ENCODE peak calls at places on chromosome 21, in nine cellular contexts. E is transverse colon, H is RWPE2, L is body of pancreas, K is MM.1S, V is GM12864, J is A549, X is fibroblast of the aortic adventitia, F is left lung. U is an unnamed sample.

GRCh38 chr21:43196789-43197188 is 28.0 kb downstream of the CRYAA start:
- DNase-seq in H (peak), E (peak), F (no peak), L (peak), K (no peak), J (no peak), X (no peak), V (no peak), U (peak)

GRCh38 chr21:36022704-36023103 is 37.6 kb downstream of the SETD4 start:
- DNase-seq in H (no peak), V (no peak), L (no peak), X (no peak), J (no peak), F (no peak), K (no peak), E (no peak), U (no peak)

GRCh38 chr21:15063081-15063820 is 1.5 kb downstream of the NRIP1 start:
- DNase-seq in H (no peak), K (peak), F (no peak), L (peak), V (no peak), E (no peak), X (peak), J (no peak), U (peak)

GRCh38 chr21:35585878-35586277 is 474.4 kb downstream of the SETD4 start:
- DNase-seq in H (no peak), V (no peak), K (no peak), J (no peak), F (no peak), X (no peak), E (no peak), L (no peak), U (no peak)

GRCh38 chr21:44299458-44300261 is at the start of gene PFKL:
- DNase-seq in X (peak), J (peak), V (peak), L (peak), F (peak), K (peak), H (no peak), E (peak), U (peak)

GRCh38 chr21:34502480-34503106 is 9.4 kb downstream of the KCNE1 start:
- DNase-seq in E (no peak), L (no peak), V (no peak), H (no peak), K (no peak), J (no peak), X (no peak), F (no peak), U (no peak)

GRCh38 chr21:34765619-34766018 is 96.8 kb downstream of the CLIC6 start:
- DNase-seq in X (no peak), H (no peak), K (no peak), L (no peak), J (no peak), E (no peak), V (no peak), F (no peak), U (no peak)

GRCh38 chr21:38376235-38376634 is 119.4 kb downstream of the KCNJ15 start:
- DNase-seq in J (no peak), K (no peak), X (no peak), E (no peak), L (peak), F (peak), H (no peak), V (no peak), U (no peak)

GRCh38 chr21:36587388-36587787 is 107.5 kb upstream of the CLDN14 start:
- DNase-seq in E (no peak), H (no peak), L (no peak), V (no peak), K (no peak), J (peak), F (no peak), X (no peak), U (no peak)

GRCh38 chr21:45306832-45307571 is 19.3 kb upstream of the POFUT2 start:
- DNase-seq in E (peak), L (peak), X (peak), H (peak), J (no peak), K (no peak), F (peak), V (no peak), U (peak)

GRCh38 chr21:43812139-43812821 is 22.9 kb downstream of the RRP1 start:
- DNase-seq in V (no peak), E (peak), H (no peak), X (peak), K (no peak), J (no peak), L (no peak), F (peak), U (peak)

GRCh38 chr21:10639123-10639522 is 117.7 kb downstream of the TPTE start:
- DNase-seq in J (no peak), X (no peak), H (no peak), F (no peak), V (no peak), E (no peak), K (no peak), L (no peak), U (no peak)

DNA sequence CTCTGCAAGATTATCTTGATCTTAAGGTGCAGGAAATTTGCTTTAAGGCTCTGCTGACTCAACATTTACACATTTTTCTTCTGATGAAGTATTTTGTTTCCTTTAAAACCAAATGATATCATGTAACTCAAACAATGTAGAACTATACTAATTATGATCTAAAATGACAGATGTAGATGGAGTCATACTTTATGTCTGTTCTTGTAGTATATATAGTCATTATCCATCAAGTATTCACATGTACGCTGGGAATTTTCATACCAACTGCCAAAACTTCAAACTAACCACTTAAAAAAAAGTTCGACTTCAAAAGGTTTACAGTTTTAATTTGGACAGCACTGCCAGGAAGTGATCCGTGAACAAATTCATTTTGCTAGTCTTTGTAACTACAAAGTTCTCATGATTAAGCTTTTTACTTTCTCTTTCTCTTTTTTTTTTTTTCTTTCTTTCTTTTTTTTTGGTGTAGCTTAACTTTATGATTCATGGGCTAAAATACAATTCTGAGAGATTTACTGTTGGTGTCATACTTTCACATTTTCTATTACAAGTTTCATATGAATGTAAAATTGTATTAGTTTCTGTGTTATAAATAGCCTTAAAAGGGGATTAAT is 509.0 kb upstream of the CXADR start:
- DNase-seq in J (no peak), L (no peak), K (peak), F (no peak), V (no peak), E (no peak), X (peak), H (no peak), U (no peak)
- H3K4me3 ChIP-seq in J (no peak), L (no peak), K (peak), F (no peak), V (no peak), E (no peak), X (peak), H (no peak), U (no peak)

GRCh38 chr21:28516996-28517592 is 475.6 kb downstream of the LTN1 start:
- DNase-seq in X (no peak), F (peak), H (no peak), J (peak), E (peak), V (peak), L (peak), K (peak), U (peak)
- TF ChIP-seq CTCF in X (peak), F (peak), H (peak), J (peak), E (peak), V (peak), L (peak), K (peak), U (no peak)

DNA sequence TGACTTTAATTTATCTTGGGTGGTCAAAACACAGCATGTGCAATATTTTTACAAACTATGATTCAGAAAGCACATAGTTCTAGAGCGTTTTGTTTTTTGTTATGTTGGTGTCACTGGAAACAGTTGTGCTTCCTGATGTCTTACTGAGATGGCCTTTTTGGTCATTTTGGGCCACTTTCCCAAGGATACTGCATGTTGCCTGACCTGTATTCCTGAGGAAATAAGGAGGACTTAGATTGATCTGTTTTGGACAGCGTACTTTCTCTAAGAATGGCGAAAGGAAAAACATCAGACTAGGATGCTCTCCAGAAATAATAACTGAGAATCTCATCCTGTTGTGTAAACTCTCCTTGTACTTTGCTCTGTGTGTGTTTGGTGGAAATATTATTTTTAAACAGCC is 451.2 kb downstream of the USP25 start:
- DNase-seq in V (no peak), F (no peak), X (peak), H (no peak), L (peak), K (no peak), J (no peak), E (no peak), U (no peak)
- H3K4me3 ChIP-seq in V (no peak), F (no peak), X (no peak), H (no peak), L (no peak), K (no peak), J (no peak), E (no peak), U (no peak)

GRCh38 chr21:32403201-32403701 is 9.3 kb upstream of the EVA1C start:
- DNase-seq in K (peak), E (peak), J (peak), V (no peak), L (peak), F (no peak), X (peak), H (no peak), U (peak)
- TF ChIP-seq CTCF in K (peak), E (peak), J (peak), V (peak), L (peak), F (peak), X (peak), H (peak), U (peak)

GRCh38 chr21:41361053-41361785 is 608 bp upstream of the MX2 start:
- DNase-seq in H (no peak), E (no peak), V (no peak), F (no peak), X (no peak), L (no peak), J (no peak), K (no peak), U (no peak)
- H3K4me3 ChIP-seq in H (no peak), E (no peak), V (peak), F (peak), X (peak), L (no peak), J (no peak), K (peak), U (no peak)

GRCh38 chr21:18369115-18369514 is 34.5 kb downstream of the TMPRSS15 start:
- DNase-seq in X (peak), L (no peak), H (no peak), E (no peak), K (peak), V (no peak), F (no peak), J (peak), U (no peak)
- TF ChIP-seq CTCF in X (no peak), L (no peak), H (peak), E (no peak), K (peak), V (no peak), F (no peak), J (no peak), U (no peak)

DNA sequence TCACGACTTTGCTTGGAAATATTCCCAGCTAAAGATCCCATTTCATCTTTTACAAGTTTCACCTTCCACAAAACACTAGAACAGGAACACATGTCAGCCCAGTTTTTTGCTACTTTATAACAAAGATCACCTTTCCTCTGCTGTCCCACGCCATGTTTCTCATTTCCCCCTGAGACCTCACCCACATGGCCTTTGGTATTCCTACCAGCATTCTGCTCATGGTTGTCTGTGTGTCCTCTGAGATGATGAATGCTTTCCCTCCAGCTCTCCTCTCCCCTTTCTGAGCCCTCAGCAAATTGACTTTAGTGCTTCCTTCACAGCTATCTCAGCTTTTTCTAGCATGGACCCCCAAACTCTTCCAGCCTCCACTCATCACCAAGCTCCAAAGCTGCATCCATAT is 32.3 kb upstream of the ABCG1 start:
- DNase-seq in J (no peak), X (no peak), L (no peak), V (no peak), K (no peak), E (no peak), H (no peak), F (no peak), U (no peak)
- H3K4me3 ChIP-seq in J (no peak), X (no peak), L (no peak), V (no peak), K (no peak), E (no peak), H (no peak), F (no peak), U (no peak)

U was measured in thyroid gland.